ENCODE peak calls at places on chromosomes 4 and X, in four cellular contexts. D, P, Q and W are unnamed samples.

GRCh38 chr4:1232661-1233621 is 16.0 kb downstream of the CTBP1 start:
- DNase-seq in D (no peak), P (no peak), Q (no peak), W (no peak)

GRCh38 chr4:168877779-168878491 is 132.1 kb downstream of the CBR4 start:
- DNase-seq in D (peak), P (peak), Q (no peak), W (no peak)

GRCh38 chr4:90857081-90857820 is 730.1 kb downstream of the CCSER1 start:
- DNase-seq in D (no peak), P (no peak), Q (no peak), W (no peak)

GRCh38 chrX:118729043-118729652 is 1.7 kb downstream of the IL13RA1 start:
- DNase-seq in D (no peak), P (no peak), Q (no peak), W (no peak)

GRCh38 chr4:41882622-41883347 is 52.4 kb upstream of the TMEM33 start:
- DNase-seq in D (no peak), P (peak), Q (no peak), W (no peak)

GRCh38 chr4:94995684-94996394 is 238.1 kb downstream of the BMPR1B start:
- DNase-seq in D (no peak), P (no peak), Q (no peak), W (no peak)

GRCh38 chr4:165177725-165178666 is 29.4 kb upstream of the KLHL2 start:
- DNase-seq in D (no peak), P (no peak), Q (no peak), W (no peak)

GRCh38 chrX:136656596-136656995 is 8.6 kb downstream of the CD40LG start:
- DNase-seq in D (no peak), P (no peak), Q (no peak), W (no peak)

GRCh38 chr4:26619784-26620183 is 35.9 kb downstream of the TBC1D19 start:
- DNase-seq in D (no peak), P (no peak), Q (no peak), W (no peak)

GRCh38 chr4:7859350-7859749 is 80.3 kb downstream of the AFAP1 start:
- DNase-seq in D (no peak), P (no peak), Q (no peak), W (no peak)

GRCh38 chr4:72641611-72642010 is 72.6 kb upstream of the ADAMTS3 start:
- DNase-seq in D (no peak), P (no peak), Q (no peak), W (no peak)

GRCh38 chrX:105263171-105263570 is 42.7 kb upstream of the TEX13A start:
- DNase-seq in D (no peak), P (no peak), Q (no peak), W (no peak)

GRCh38 chrX:109312757-109313156 is 169.1 kb downstream of the GUCY2F start:
- DNase-seq in D (no peak), P (no peak), Q (no peak), W (no peak)

GRCh38 chrX:72081605-72082320 is 50.0 kb downstream of the RTL5 start:
- DNase-seq in D (no peak), P (no peak), Q (no peak), W (no peak)

GRCh38 chrX:72078411-72078810 is 53.3 kb downstream of the RTL5 start:
- DNase-seq in D (no peak), P (peak), Q (no peak), W (no peak)

GRCh38 chrX:72079607-72080006 is 52.1 kb downstream of the RTL5 start:
- DNase-seq in D (no peak), P (peak), Q (no peak), W (no peak)

GRCh38 chrX:72080800-72081199 is 50.9 kb downstream of the RTL5 start:
- DNase-seq in D (no peak), P (peak), Q (no peak), W (no peak)

DNA sequence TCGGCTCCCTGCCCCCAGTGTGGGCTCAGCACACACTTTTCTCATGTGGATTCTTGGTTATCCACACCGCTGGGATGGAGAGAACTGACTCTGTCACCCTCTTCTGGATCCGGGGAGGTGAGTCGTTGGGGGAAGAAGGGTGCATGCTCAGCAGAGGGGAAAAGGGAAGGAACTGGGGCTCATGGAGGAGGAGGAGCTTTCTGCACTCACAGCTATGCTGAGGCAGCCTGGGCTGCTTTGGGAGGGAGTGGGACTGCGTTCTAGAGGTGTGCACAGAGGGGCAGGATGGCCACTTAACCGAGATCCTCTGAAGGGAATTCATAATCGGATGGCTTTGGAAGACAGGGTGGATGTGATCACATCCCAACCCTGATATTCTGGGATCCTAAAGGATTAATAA is 51.6 kb downstream of the RTL5 start:
- DNase-seq in D (no peak), P (peak), Q (no peak), W (no peak)
- H3K4me3 ChIP-seq in D (no peak), P (peak), Q (peak), W (no peak)

GRCh38 chrX:10014462-10015373 is 47.6 kb downstream of the CLDN34 start:
- DNase-seq in D (peak), P (peak), Q (peak), W (peak)
- TF ChIP-seq POLR2A in D (peak), P (no peak), Q (peak), W (no peak)

GRCh38 chr4:34854451-34854850 is 1389.9 kb downstream of the ARAP2 start:
- DNase-seq in D (no peak), P (no peak), Q (no peak), W (no peak)
- TF ChIP-seq CTCF in D (no peak), P (no peak), Q (no peak), W (no peak)

GRCh38 chrX:111876646-111877045 is 665 bp downstream of the TRPC5OS start:
- DNase-seq in D (no peak), P (no peak), Q (no peak), W (no peak)
- H3K4me3 ChIP-seq in D (no peak), P (no peak), Q (no peak), W (no peak)

GRCh38 chr4:6782147-6782845 is at the start of gene KIAA0232:
- DNase-seq in D (peak), P (peak), Q (peak), W (peak)
- TF ChIP-seq POLR2A in D (peak), P (peak), Q (peak), W (peak)